ENCODE peak calls at places on chromosomes 12 and 14, in seven cellular contexts. S is CD8-positive, alpha-beta T cell; R is caudate nucleus; D is brain microvascular endothelial cell; A is neural progenitor cell; O is psoas muscle; P is astrocyte. L is an unnamed sample.

GRCh38 chr14:96393292-96393691 is 1.4 kb downstream of the AK7 start:
- DNase-seq in S (no peak), R (no peak), D (no peak), A (no peak), O (no peak), P (no peak), L (no peak)

GRCh38 chr12:5439788-5440300 is 7.9 kb downstream of the NTF3 start:
- DNase-seq in S (no peak), R (no peak), D (no peak), A (no peak), O (no peak), P (no peak), L (no peak)

GRCh38 chr12:52185400-52185967 is 6.3 kb downstream of the KRT80 start:
- DNase-seq in S (no peak), R (no peak), D (no peak), A (no peak), O (no peak), P (no peak), L (no peak)

GRCh38 chr12:91637789-91638624 is 455.4 kb upstream of the DCN start:
- DNase-seq in S (no peak), R (no peak), D (no peak), A (no peak), O (no peak), P (no peak), L (no peak)

GRCh38 chr12:92208613-92209121 is 63.0 kb upstream of the BTG1 start:
- DNase-seq in S (peak), R (no peak), D (peak), A (peak), O (no peak), P (peak), L (peak)

GRCh38 chr12:56694161-56694560 is 6.1 kb upstream of the PTGES3 start:
- DNase-seq in S (no peak), R (no peak), D (no peak), A (no peak), O (no peak), P (no peak), L (no peak)

GRCh38 chr14:70655110-70655826 is 13.6 kb downstream of the TTC9 start:
- DNase-seq in S (peak), R (no peak), D (no peak), A (no peak), O (no peak), P (no peak), L (peak)

GRCh38 chr14:75283162-75283883 is 4.7 kb downstream of the FOS start:
- DNase-seq in S (peak), R (no peak), D (peak), A (no peak), O (no peak), P (peak), L (no peak)

GRCh38 chr14:100546051-100546443 is 41.2 kb downstream of the BEGAIN start:
- DNase-seq in S (no peak), R (no peak), D (no peak), A (no peak), O (no peak), P (no peak), L (peak)

GRCh38 chr14:69710378-69710777 is 56.6 kb upstream of the SRSF5 start:
- DNase-seq in S (no peak), R (no peak), D (no peak), A (no peak), O (no peak), P (no peak), L (no peak)

GRCh38 chr12:130041983-130042812 is 120.1 kb upstream of the FZD10 start:
- DNase-seq in S (peak), R (peak), D (peak), A (peak), O (peak), P (no peak), L (no peak)

GRCh38 chr12:1795785-1796514 is 24.4 kb upstream of the LRTM2 start:
- DNase-seq in S (peak), R (peak), D (peak), A (peak), O (peak), P (peak), L (peak)

GRCh38 chr14:51006781-51007211 is 62.5 kb upstream of the PYGL start:
- DNase-seq in S (no peak), R (peak), D (no peak), A (no peak), O (peak), P (peak), L (no peak)

GRCh38 chr14:29741909-29742401 is 185.7 kb downstream of the PRKD1 start:
- DNase-seq in S (no peak), R (no peak), D (no peak), A (no peak), O (no peak), P (peak), L (no peak)

GRCh38 chr14:49203676-49204075 is 382.5 kb downstream of the RPS29 start:
- DNase-seq in S (no peak), R (no peak), D (no peak), A (no peak), O (no peak), P (no peak), L (no peak)

GRCh38 chr14:51095854-51096823 is 1.2 kb upstream of the TRIM9 start:
- DNase-seq in S (peak), R (peak), D (peak), A (peak), O (peak), P (peak), L (no peak)

GRCh38 chr12:76587428-76588178 is 28.0 kb upstream of the OSBPL8 start:
- DNase-seq in S (no peak), R (no peak), D (no peak), A (no peak), O (no peak), P (no peak), L (no peak)
- H3K27ac ChIP-seq in S (no peak), R (no peak), D (no peak), A (no peak), O (peak), P (no peak), L (no peak)

DNA sequence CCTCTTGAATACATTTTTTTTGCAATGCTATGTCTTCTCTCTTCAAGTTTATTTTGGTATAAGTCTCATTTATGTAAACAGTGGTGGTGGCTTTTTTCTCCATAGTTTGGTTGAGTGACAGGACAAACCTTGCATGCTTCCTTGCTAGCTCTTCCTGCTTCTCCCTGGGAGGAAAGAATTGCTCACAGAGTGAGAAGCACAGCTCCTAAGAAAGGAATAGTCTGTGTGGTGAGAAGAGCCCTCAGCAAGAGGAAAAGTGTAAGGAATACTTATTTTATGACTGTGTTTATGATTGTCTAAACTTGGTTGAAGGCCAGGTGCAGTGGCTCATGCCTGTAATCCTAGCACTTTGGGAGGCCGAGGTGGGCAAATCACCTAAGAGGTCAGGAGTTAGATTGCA is 11.5 kb downstream of the CCDC175 start:
- DNase-seq in S (no peak), R (no peak), D (no peak), A (no peak), O (no peak), P (peak), L (no peak)
- H3K27ac ChIP-seq in S (no peak), R (no peak), D (no peak), A (peak), O (no peak), P (no peak), L (no peak)

DNA sequence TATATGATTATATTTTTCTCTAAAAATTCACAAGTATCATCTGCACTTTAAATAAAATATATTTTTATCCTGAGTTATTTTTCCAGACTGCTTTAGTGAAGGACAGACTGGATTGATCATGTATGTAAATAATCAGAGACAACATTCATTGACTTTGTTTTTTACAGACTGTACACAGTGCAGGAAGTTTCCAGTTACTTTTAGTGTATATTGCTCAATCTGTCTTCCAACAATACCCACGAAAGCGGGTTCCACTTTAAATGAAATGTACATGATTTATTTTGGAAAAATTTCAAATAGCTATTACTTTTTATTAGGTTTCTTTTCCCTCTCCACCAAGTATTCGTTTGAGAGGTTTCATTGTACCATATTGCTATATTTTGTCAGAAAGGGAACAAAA is 497.0 kb downstream of the FSCB start:
- DNase-seq in S (no peak), R (no peak), D (no peak), A (no peak), O (no peak), P (no peak), L (no peak)
- H3K27ac ChIP-seq in S (no peak), R (no peak), D (no peak), A (no peak), O (no peak), P (no peak), L (no peak)

GRCh38 chr12:100356646-100357223 is at the start of gene SLC17A8:
- DNase-seq in S (no peak), R (no peak), D (no peak), A (peak), O (no peak), P (no peak), L (no peak)

GRCh38 chr12:100359822-100360221 is 2.9 kb downstream of the SLC17A8 start:
- DNase-seq in S (no peak), R (no peak), D (no peak), A (no peak), O (no peak), P (peak), L (no peak)

GRCh38 chr12:100364334-100364733 is 7.5 kb downstream of the SLC17A8 start:
- DNase-seq in S (no peak), R (no peak), D (no peak), A (no peak), O (no peak), P (no peak), L (no peak)

GRCh38 chr12:100359248-100359647 is 2.4 kb downstream of the SLC17A8 start:
- DNase-seq in S (no peak), R (no peak), D (no peak), A (no peak), O (no peak), P (no peak), L (no peak)

GRCh38 chr12:100360450-100360849 is 3.6 kb downstream of the SLC17A8 start:
- DNase-seq in S (no peak), R (no peak), D (no peak), A (no peak), O (no peak), P (no peak), L (no peak)
- H3K27ac ChIP-seq in S (no peak), R (no peak), D (no peak), A (no peak), O (no peak), P (no peak), L (no peak)

GRCh38 chr14:94066089-94066676 is 14.8 kb downstream of the DDX24 start:
- DNase-seq in S (no peak), R (no peak), D (no peak), A (no peak), O (no peak), P (no peak), L (no peak)
- H3K27ac ChIP-seq in S (no peak), R (peak), D (no peak), A (no peak), O (no peak), P (peak), L (no peak)

GRCh38 chr14:103520269-103520656 is 2.4 kb downstream of the CKB start:
- DNase-seq in S (no peak), R (no peak), D (no peak), A (no peak), O (no peak), P (no peak), L (no peak)
- H3K27ac ChIP-seq in S (no peak), R (peak), D (no peak), A (no peak), O (no peak), P (no peak), L (no peak)

GRCh38 chr12:45668641-45669040 is 60.9 kb upstream of the ARID2 start:
- DNase-seq in S (no peak), R (no peak), D (no peak), A (no peak), O (no peak), P (no peak), L (no peak)

GRCh38 chr12:45667761-45668160 is 61.7 kb upstream of the ARID2 start:
- DNase-seq in S (no peak), R (no peak), D (no peak), A (no peak), O (no peak), P (no peak), L (no peak)

GRCh38 chr12:45670339-45671065 is 59.0 kb upstream of the ARID2 start:
- DNase-seq in S (no peak), R (no peak), D (no peak), A (no peak), O (no peak), P (no peak), L (no peak)

GRCh38 chr12:45669762-45670161 is 59.7 kb upstream of the ARID2 start:
- DNase-seq in S (no peak), R (no peak), D (no peak), A (no peak), O (no peak), P (no peak), L (no peak)

DNA sequence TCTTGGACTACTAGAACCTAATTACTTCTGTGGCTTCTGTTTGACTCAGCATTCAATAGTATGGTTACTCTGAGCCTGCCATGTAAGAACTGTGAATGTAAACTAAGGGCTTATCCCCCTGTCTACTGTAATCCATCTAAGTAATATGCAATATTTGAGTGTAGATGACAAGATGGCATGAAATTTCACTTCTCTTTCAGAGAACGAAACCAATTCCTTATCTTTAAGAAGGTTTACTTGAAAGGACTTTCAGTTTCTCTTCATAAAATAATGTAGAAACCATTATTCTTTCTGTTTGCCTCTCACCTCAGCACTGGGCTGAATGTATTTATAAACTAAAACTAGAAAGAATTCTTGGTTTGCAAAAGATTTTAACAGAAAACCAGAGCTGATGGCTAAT is 60.4 kb upstream of the ARID2 start:
- DNase-seq in S (no peak), R (no peak), D (no peak), A (no peak), O (no peak), P (no peak), L (no peak)
- H3K27ac ChIP-seq in S (peak), R (no peak), D (no peak), A (peak), O (peak), P (no peak), L (no peak)

GRCh38 chr14:64115401-64115800 is 178.8 kb downstream of the ESR2 start:
- DNase-seq in S (no peak), R (no peak), D (no peak), A (no peak), O (no peak), P (no peak), L (no peak)
- H3K27ac ChIP-seq in S (no peak), R (no peak), D (no peak), A (no peak), O (peak), P (no peak), L (no peak)

GRCh38 chr12:93402333-93403311 is 24.9 kb downstream of the NUDT4 start:
- DNase-seq in S (no peak), R (no peak), D (no peak), A (no peak), O (no peak), P (no peak), L (no peak)

DNA sequence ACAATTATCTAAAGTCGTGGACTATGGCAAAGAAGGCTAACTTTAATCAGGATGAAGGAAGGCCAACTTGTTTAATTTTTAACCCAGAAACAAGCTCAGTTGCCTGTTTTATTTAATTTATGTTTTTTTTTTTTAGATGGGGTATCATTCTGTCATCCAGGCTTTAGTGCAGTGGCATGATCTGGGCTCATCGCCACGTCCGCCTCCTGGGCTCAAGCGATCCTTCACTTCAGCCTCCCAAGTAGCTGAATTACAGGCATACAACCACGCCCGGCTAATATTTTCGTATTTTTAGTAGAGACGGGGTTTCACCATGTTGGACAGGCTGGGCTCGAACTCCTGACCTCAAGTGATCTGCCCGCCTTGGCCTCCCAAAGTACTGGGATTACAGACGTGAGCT is 19.7 kb downstream of the NUDT4 start:
- DNase-seq in S (no peak), R (no peak), D (no peak), A (no peak), O (no peak), P (no peak), L (no peak)
- H3K27ac ChIP-seq in S (no peak), R (no peak), D (no peak), A (no peak), O (peak), P (no peak), L (no peak)

L was measured in OCI-LY7.